ENCODE peak calls at places on chromosomes 2 and 18, in six cellular contexts. S is A549; P is H9; N is activated T-cell treated with anti-CD3 and anti-CD28 coated beads for 24 hours; M is stimulated activated CD4-positive, alpha-beta T cell treated with anti-CD3 and anti-CD28 coated beads, Interleukin-2, amount 100 ng/mL, for 48 hours; K is activated CD8-positive, alpha-beta T cell treated with anti-CD3 and anti-CD28 coated beads, Interleukin-2, amount 10 ng/mL, durations not matched to agents 7 days and 5 days. F is an unnamed sample.

GRCh38 chr2:192775011-192775410 is 580.3 kb upstream of the TMEFF2 start:
- DNase-seq in S (no peak), K (no peak), N (no peak), P (no peak), M (no peak), F (no peak)

GRCh38 chr2:119389615-119390306 is 23.0 kb downstream of the DBI start:
- DNase-seq in S (no peak), N (no peak), K (no peak), M (no peak), P (no peak), F (no peak)

GRCh38 chr2:127078691-127079270 is 28.2 kb downstream of the BIN1 start:
- DNase-seq in P (no peak), N (no peak), S (no peak), K (no peak), M (no peak), F (no peak)

GRCh38 chr2:12257476-12257875 is 459.3 kb upstream of the TRIB2 start:
- DNase-seq in M (no peak), N (no peak), K (no peak), P (no peak), S (no peak), F (no peak)

GRCh38 chr2:144341538-144341937 is 178.4 kb downstream of the ZEB2 start:
- DNase-seq in S (no peak), P (no peak), K (no peak), M (no peak), N (no peak), F (no peak)

GRCh38 chr2:205965707-205966106 is 120.3 kb downstream of the INO80D start:
- DNase-seq in S (no peak), M (no peak), P (no peak), K (no peak), N (no peak), F (no peak)

GRCh38 chr2:88086401-88086800 is 18.8 kb downstream of the SMYD1 start:
- DNase-seq in K (no peak), N (no peak), M (no peak), P (no peak), S (no peak), F (no peak)

GRCh38 chr2:175167076-175167791 is 769 bp downstream of the ATF2 start:
- DNase-seq in M (no peak), S (peak), P (peak), K (peak), N (peak), F (peak)

GRCh38 chr2:160434254-160434948 is 59.2 kb downstream of the RBMS1 start:
- DNase-seq in M (no peak), S (no peak), P (no peak), N (no peak), K (no peak), F (no peak)

GRCh38 chr18:75438891-75439290 is 11.4 kb upstream of the SMIM21 start:
- DNase-seq in M (no peak), P (no peak), S (no peak), K (no peak), N (no peak), F (no peak)

GRCh38 chr2:101200714-101201113 is 49.5 kb upstream of the TBC1D8 start:
- DNase-seq in P (no peak), S (no peak), K (no peak), M (no peak), N (no peak), F (no peak)

F was measured in occipital lobe.